ENCODE peak calls at places on chromosomes 16 and 17, in seven cellular contexts. M, J, C, P, Y, B and X are unnamed samples.
A peak's percentile ranks its signal among the peaks of the same experiment; 100 is the strongest.

GRCh38 chr16:674968-675883 is at the start of gene RHBDL1:
- DNase-seq in Y (no peak), J (no peak), C (no peak), M (no peak), P (no peak), B (no peak), X (no peak)

GRCh38 chr16:47480410-47480809 is 19.3 kb downstream of the PHKB start:
- DNase-seq in P (no peak), Y (no peak), C (no peak), J (no peak), B (no peak), M (no peak), X (no peak)

GRCh38 chr17:2421315-2422147 is 20.7 kb upstream of the MNT start:
- DNase-seq in J (no peak), P (no peak), M (no peak), B (no peak), Y (no peak), C (no peak), X (no peak)

GRCh38 chr17:19461139-19461538 is 50.1 kb downstream of the RNF112 start:
- DNase-seq in B (no peak), J (no peak), M (no peak), P (no peak), Y (no peak), C (no peak), X (no peak)

GRCh38 chr16:19167710-19168172 is 299 bp upstream of the SYT17 start:
- DNase-seq in M (no peak), B (peak; percentile 81), P (peak; percentile 3), J (peak; percentile 37), C (peak; percentile 93), Y (peak; percentile 77), X (peak; percentile 66)

GRCh38 chr16:28168991-28169554 is 42.7 kb downstream of the XPO6 start:
- DNase-seq in M (peak; percentile 65), C (no peak), Y (no peak), B (no peak), P (no peak), J (no peak), X (no peak)

GRCh38 chr16:89828199-89828869 is at the start of gene SPIRE2:
- DNase-seq in B (peak; percentile 89), M (peak; percentile 78), C (peak; percentile 65), P (no peak), Y (peak; percentile 34), J (no peak), X (peak; percentile 32)

GRCh38 chr16:30747331-30747730 is 894 bp upstream of the PHKG2 start:
- DNase-seq in M (no peak), B (no peak), C (no peak), P (no peak), J (no peak), Y (no peak), X (no peak)

GRCh38 chr17:78448356-78448993 is 70.0 kb downstream of the PGS1 start:
- DNase-seq in P (no peak), B (no peak), J (no peak), C (no peak), Y (no peak), M (no peak), X (no peak)

GRCh38 chr16:86281435-86281834 is 228.9 kb upstream of the FOXF1 start:
- DNase-seq in J (no peak), C (no peak), P (no peak), Y (no peak), M (no peak), B (no peak), X (no peak)

GRCh38 chr17:70420876-70421445 is 251.6 kb downstream of the KCNJ2 start:
- DNase-seq in C (no peak), J (no peak), M (no peak), B (no peak), P (no peak), Y (no peak), X (no peak)

GRCh38 chr16:3188925-3189825 is 1.2 kb downstream of the OR1F1 start:
- DNase-seq in C (peak; percentile 48), J (peak; percentile 58), P (no peak), M (no peak), B (no peak), Y (no peak), X (no peak)

GRCh38 chr17:74274703-74275340 is 788 bp downstream of the DNAI2 start:
- DNase-seq in Y (no peak), C (no peak), B (no peak), M (no peak), J (no peak), P (no peak), X (peak; percentile 27)

GRCh38 chr17:1186214-1186820 is 6.5 kb upstream of the ABR start:
- DNase-seq in Y (no peak), B (no peak), C (peak; percentile 76), P (no peak), M (no peak), J (no peak), X (no peak)

GRCh38 chr16:67163164-67163902 is 1.2 kb upstream of the HSF4 start:
- DNase-seq in M (no peak), C (no peak), Y (no peak), P (no peak), J (no peak), B (no peak), X (no peak)

GRCh38 chr17:47937915-47938314 is 3.5 kb upstream of the PNPO start:
- DNase-seq in Y (no peak), B (no peak), C (no peak), M (no peak), P (no peak), J (no peak), X (no peak)

GRCh38 chr16:80210787-80211186 is 330.0 kb upstream of the DYNLRB2 start:
- DNase-seq in B (no peak), P (no peak), J (no peak), Y (no peak), M (no peak), C (no peak), X (no peak)

GRCh38 chr16:23835390-23836077 is at the start of gene PRKCB:
- DNase-seq in C (no peak), M (peak; percentile 87), P (peak; percentile 82), J (peak; percentile 82), B (peak; percentile 88), Y (no peak), X (peak; percentile 85)

GRCh38 chr16:19520861-19521331 is 1.0 kb downstream of the GDE1 start:
- DNase-seq in C (no peak), B (no peak), J (no peak), Y (no peak), M (no peak), P (no peak), X (peak; percentile 2)

GRCh38 chr17:16446338-16446983 is 31.1 kb downstream of the TRPV2 start:
- DNase-seq in P (no peak), M (no peak), C (no peak), J (no peak), B (no peak), Y (no peak), X (no peak)

GRCh38 chr17:78324391-78325075 is 35.3 kb downstream of the SOCS3 start:
- DNase-seq in B (no peak), M (no peak), P (no peak), J (no peak), C (no peak), Y (no peak), X (peak; percentile 84)

GRCh38 chr16:1337486-1337885 is 4.0 kb downstream of the BAIAP3 start:
- DNase-seq in Y (no peak), B (no peak), J (no peak), P (no peak), M (no peak), C (no peak), X (no peak)

GRCh38 chr17:80559688-80560290 is 15.2 kb downstream of the RPTOR start:
- DNase-seq in Y (no peak), J (no peak), B (no peak), C (no peak), P (no peak), M (no peak), X (no peak)